ENCODE peak calls at places on chromosomes 12 and 14, in six cellular contexts. A, R, T, V, N and I are unnamed samples.

GRCh38 chr14:56487090-56487667 is 92.4 kb upstream of the TMEM260 start:
- DNase-seq in N (peak), V (peak), T (no peak), R (no peak), A (peak), I (peak)

GRCh38 chr12:132886529-132887477 is 602 bp downstream of the CHFR start:
- DNase-seq in T (peak), R (peak), A (peak), V (no peak), N (peak), I (peak)

GRCh38 chr14:75806247-75806876 is 145.3 kb downstream of the TTLL5 start:
- DNase-seq in N (peak), T (no peak), V (no peak), R (no peak), A (no peak), I (no peak)

GRCh38 chr12:120625557-120626419 is 14.6 kb upstream of the CABP1 start:
- DNase-seq in N (no peak), R (no peak), V (no peak), T (no peak), A (no peak), I (no peak)

GRCh38 chr14:24096545-24097181 is 2.6 kb downstream of the PCK2 start:
- DNase-seq in V (no peak), N (no peak), A (no peak), T (no peak), R (no peak), I (no peak)

GRCh38 chr12:70711831-70712230 is 74.6 kb upstream of the PTPRB start:
- DNase-seq in V (no peak), N (no peak), R (no peak), A (no peak), T (no peak), I (no peak)

GRCh38 chr12:116400671-116401357 is 123.3 kb upstream of the MED13L start:
- DNase-seq in A (no peak), R (no peak), V (no peak), N (no peak), T (no peak), I (no peak)

GRCh38 chr12:10165421-10165820 is 6.5 kb downstream of the OLR1 start:
- DNase-seq in A (no peak), V (no peak), R (no peak), T (no peak), N (no peak), I (no peak)

GRCh38 chr12:58916891-58917570 is 3.3 kb downstream of the LRIG3 start:
- DNase-seq in V (peak), N (peak), T (no peak), A (peak), R (no peak), I (peak)

GRCh38 chr12:114869091-114869834 is 185.3 kb upstream of the TBX3 start:
- DNase-seq in T (no peak), A (no peak), N (no peak), V (peak), R (no peak), I (peak)

GRCh38 chr14:25006961-25007795 is 42.8 kb downstream of the STXBP6 start:
- DNase-seq in T (no peak), A (peak), N (peak), R (no peak), V (peak), I (peak)

GRCh38 chr14:30005114-30005698 is 77.6 kb upstream of the PRKD1 start:
- DNase-seq in N (peak), T (no peak), R (no peak), A (peak), V (peak), I (peak)

GRCh38 chr14:57692671-57693070 is 173.2 kb downstream of the SLC35F4 start:
- DNase-seq in N (peak), A (peak), T (no peak), R (no peak), V (peak), I (peak)

GRCh38 chr14:73477618-73478266 is 13.0 kb upstream of the RIOX1 start:
- DNase-seq in V (peak), A (peak), T (no peak), N (peak), R (no peak), I (peak)

GRCh38 chr14:30796707-30797106 is 77.7 kb upstream of the COCH start:
- DNase-seq in N (no peak), A (no peak), T (no peak), R (no peak), V (no peak), I (no peak)

GRCh38 chr12:62379026-62379722 is 87.5 kb upstream of the MON2 start:
- DNase-seq in R (no peak), T (no peak), N (no peak), A (no peak), V (peak), I (peak)

GRCh38 chr12:62382526-62382925 is 84.1 kb upstream of the MON2 start:
- DNase-seq in R (no peak), T (no peak), N (no peak), A (no peak), V (no peak), I (no peak)

GRCh38 chr12:62375603-62376002 is 91.0 kb upstream of the MON2 start:
- DNase-seq in R (no peak), A (peak), T (no peak), V (no peak), N (no peak), I (no peak)

DNA sequence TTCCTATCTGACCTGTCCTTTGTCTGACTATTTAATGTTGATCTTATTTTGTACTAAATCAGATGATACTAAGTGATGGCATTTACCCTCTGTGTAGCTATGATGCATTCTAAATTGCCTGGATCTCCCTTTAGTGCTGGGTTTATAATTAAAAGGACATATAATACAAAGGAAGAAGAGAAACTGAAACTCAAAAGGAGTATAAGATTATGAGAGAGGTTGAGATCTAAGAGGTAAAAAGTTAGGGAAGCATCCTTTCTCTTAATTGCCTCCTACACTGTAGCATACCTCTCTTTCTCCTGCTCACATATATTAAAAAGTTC is 86.9 kb upstream of the MON2 start:
- DNase-seq in R (no peak), T (no peak), A (no peak), N (no peak), V (no peak), I (no peak)
- H3K4me3 ChIP-seq in R (no peak), T (no peak), A (no peak), N (no peak), V (no peak), I (no peak)

GRCh38 chr12:2009623-2010022 is 5.4 kb upstream of the DCP1B start:
- DNase-seq in T (no peak), R (no peak), V (no peak), A (no peak), N (no peak), I (no peak)
- TF ChIP-seq CTCF in T (no peak), R (no peak), V (peak), A (no peak), N (no peak), I (peak)

GRCh38 chr14:31945701-31946100 is 131.4 kb upstream of the ARHGAP5 start:
- DNase-seq in V (no peak), T (no peak), R (no peak), A (no peak), N (no peak), I (no peak)

GRCh38 chr14:31943861-31944255 is 133.2 kb upstream of the ARHGAP5 start:
- DNase-seq in N (no peak), R (no peak), A (no peak), V (no peak), T (no peak), I (no peak)

GRCh38 chr14:31943217-31943616 is 133.9 kb upstream of the ARHGAP5 start:
- DNase-seq in V (no peak), A (no peak), T (no peak), N (no peak), R (no peak), I (no peak)

GRCh38 chr14:31945074-31945613 is 132.0 kb upstream of the ARHGAP5 start:
- DNase-seq in R (no peak), N (no peak), T (no peak), A (no peak), V (no peak), I (no peak)

DNA sequence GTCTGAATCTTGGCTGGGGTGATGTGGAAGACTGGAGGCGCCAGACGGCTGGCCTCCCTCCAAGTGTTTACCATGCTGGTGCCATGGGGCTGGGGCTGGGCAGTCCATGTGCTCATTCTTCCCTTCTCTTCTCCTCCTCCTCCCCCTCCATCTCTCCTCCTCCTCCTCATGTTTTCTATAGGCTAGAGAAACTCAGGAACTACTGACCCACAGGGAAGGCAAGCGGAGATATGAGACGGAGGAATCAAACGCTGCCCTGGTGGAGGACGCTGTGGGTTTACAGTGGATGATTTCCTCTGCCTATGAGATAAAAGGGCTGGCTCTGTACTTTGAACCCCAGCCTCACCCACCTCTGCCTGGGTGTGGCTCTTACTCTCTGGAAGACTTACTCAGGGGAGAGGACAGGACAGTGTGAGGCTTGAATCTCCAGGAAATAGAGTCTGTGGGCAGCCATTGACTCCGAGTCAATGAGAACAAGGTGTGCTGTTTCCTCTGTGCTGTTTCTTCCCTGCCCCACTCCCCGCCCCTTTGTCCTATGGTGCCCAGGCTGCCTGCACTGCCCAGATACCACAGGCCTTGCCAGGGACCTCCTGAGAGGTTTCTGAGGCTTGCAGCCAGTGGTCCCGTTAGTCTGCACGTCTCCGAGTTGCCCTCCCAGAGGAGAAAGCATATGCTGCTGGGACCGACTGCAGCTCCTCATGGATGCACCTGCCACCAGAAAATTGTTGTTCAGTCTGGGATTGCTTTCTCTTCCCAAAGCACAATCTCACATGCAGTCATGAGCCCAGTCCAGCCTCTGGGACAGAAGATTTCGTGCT is 132.6 kb upstream of the ARHGAP5 start:
- DNase-seq in R (no peak), T (no peak), V (no peak), N (no peak), A (no peak), I (no peak)
- H3K4me3 ChIP-seq in R (no peak), T (no peak), V (no peak), N (no peak), A (no peak), I (no peak)

GRCh38 chr12:110906516-110906915 is 13.9 kb downstream of the MYL2 start:
- DNase-seq in A (no peak), R (no peak), N (no peak), V (no peak), T (no peak), I (no peak)

GRCh38 chr12:110907583-110907982 is 12.8 kb downstream of the MYL2 start:
- DNase-seq in V (no peak), R (peak), N (no peak), T (no peak), A (no peak), I (no peak)

GRCh38 chr12:110906985-110907384 is 13.4 kb downstream of the MYL2 start:
- DNase-seq in R (no peak), A (no peak), N (peak), V (no peak), T (no peak), I (peak)

GRCh38 chr12:110908377-110909136 is 11.8 kb downstream of the MYL2 start:
- DNase-seq in T (no peak), A (peak), R (no peak), N (peak), V (no peak), I (no peak)

DNA sequence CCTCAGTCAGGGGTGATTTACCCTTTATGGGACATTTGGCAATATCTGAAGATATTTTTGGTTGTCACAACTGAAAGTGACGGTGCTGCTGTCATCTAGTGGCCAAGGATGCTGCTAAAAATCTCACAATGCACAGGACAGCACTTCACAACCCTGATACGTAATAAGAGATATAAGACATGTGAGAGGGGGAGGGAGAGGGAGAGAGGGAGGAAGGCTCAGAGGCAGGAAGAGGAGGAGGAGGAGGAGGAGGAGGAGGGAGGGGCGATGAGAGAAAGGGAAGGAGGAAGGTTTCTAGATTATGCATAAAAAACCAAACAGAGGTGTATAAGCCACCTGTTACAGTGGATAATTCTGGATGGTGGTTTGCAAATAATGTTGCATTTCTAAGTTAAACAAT is 14.3 kb downstream of the MYL2 start:
- DNase-seq in V (no peak), N (no peak), R (no peak), A (no peak), T (no peak), I (no peak)
- TF ChIP-seq CTCF in V (no peak), N (no peak), R (no peak), A (no peak), T (no peak), I (no peak)